ENCODE peak calls at places on chromosomes 12 and 14, in six cellular contexts. One of them, this sample, is unnamed.

GRCh38 chr14:32950584-32950983 is 11.9 kb downstream of the NPAS3 start:
- DNase-seq in fibroblast of the aortic adventitia: no peak
- DNase-seq in AG09309: no peak
- DNase-seq in heart left ventricle: no peak
- DNase-seq in lower leg skin: no peak
- DNase-seq in lower lobe of right lung: no peak
- DNase-seq in this sample: peak; percentile 54

GRCh38 chr12:72307229-72307628 is 35.1 kb downstream of the TRHDE start:
- DNase-seq in fibroblast of the aortic adventitia: no peak
- DNase-seq in AG09309: no peak
- DNase-seq in heart left ventricle: no peak
- DNase-seq in lower leg skin: no peak
- DNase-seq in lower lobe of right lung: no peak
- DNase-seq in this sample: no peak

GRCh38 chr12:131456301-131457027 is 254.4 kb upstream of the SFSWAP start:
- DNase-seq in fibroblast of the aortic adventitia: no peak
- DNase-seq in AG09309: no peak
- DNase-seq in heart left ventricle: no peak
- DNase-seq in lower leg skin: no peak
- DNase-seq in lower lobe of right lung: no peak
- DNase-seq in this sample: no peak

GRCh38 chr12:53217049-53217929 is 10.2 kb upstream of the ITGB7 start:
- DNase-seq in fibroblast of the aortic adventitia: peak; percentile 44
- DNase-seq in AG09309: no peak
- DNase-seq in heart left ventricle: no peak
- DNase-seq in lower leg skin: no peak
- DNase-seq in lower lobe of right lung: peak; percentile 73
- DNase-seq in this sample: no peak

GRCh38 chr12:56914256-56914655 is 20.0 kb downstream of the SDR9C7 start:
- DNase-seq in fibroblast of the aortic adventitia: no peak
- DNase-seq in AG09309: no peak
- DNase-seq in heart left ventricle: no peak
- DNase-seq in lower leg skin: no peak
- DNase-seq in lower lobe of right lung: no peak
- DNase-seq in this sample: no peak

GRCh38 chr12:52120951-52121847 is 41.7 kb downstream of the SMIM41 start:
- DNase-seq in fibroblast of the aortic adventitia: no peak
- DNase-seq in AG09309: no peak
- DNase-seq in heart left ventricle: no peak
- DNase-seq in lower leg skin: no peak
- DNase-seq in lower lobe of right lung: no peak
- DNase-seq in this sample: no peak

GRCh38 chr12:119713551-119714031 is 45.7 kb downstream of the PRKAB1 start:
- DNase-seq in fibroblast of the aortic adventitia: no peak
- DNase-seq in AG09309: no peak
- DNase-seq in heart left ventricle: no peak
- DNase-seq in lower leg skin: no peak
- DNase-seq in lower lobe of right lung: peak; percentile 73
- DNase-seq in this sample: no peak

GRCh38 chr12:89138048-89138852 is 214.1 kb downstream of the DUSP6 start:
- DNase-seq in fibroblast of the aortic adventitia: peak; percentile 22
- DNase-seq in AG09309: no peak
- DNase-seq in heart left ventricle: no peak
- DNase-seq in lower leg skin: no peak
- DNase-seq in lower lobe of right lung: no peak
- DNase-seq in this sample: peak; percentile 17

GRCh38 chr14:99192823-99193222 is 79.2 kb downstream of the BCL11B start:
- DNase-seq in fibroblast of the aortic adventitia: no peak
- DNase-seq in AG09309: no peak
- DNase-seq in heart left ventricle: no peak
- DNase-seq in lower leg skin: no peak
- DNase-seq in lower lobe of right lung: no peak
- DNase-seq in this sample: no peak

GRCh38 chr12:31362115-31362758 is 36.3 kb upstream of the SINHCAF start:
- DNase-seq in fibroblast of the aortic adventitia: no peak
- DNase-seq in AG09309: no peak
- DNase-seq in heart left ventricle: no peak
- DNase-seq in lower leg skin: no peak
- DNase-seq in lower lobe of right lung: no peak
- DNase-seq in this sample: no peak

GRCh38 chr12:71848212-71848611 is 8.7 kb downstream of the TBC1D15 start:
- DNase-seq in fibroblast of the aortic adventitia: no peak
- DNase-seq in AG09309: no peak
- DNase-seq in heart left ventricle: no peak
- DNase-seq in lower leg skin: no peak
- DNase-seq in lower lobe of right lung: no peak
- DNase-seq in this sample: no peak

GRCh38 chr12:85253823-85254222 is 26.2 kb upstream of the ALX1 start:
- DNase-seq in fibroblast of the aortic adventitia: no peak
- DNase-seq in AG09309: no peak
- DNase-seq in heart left ventricle: no peak
- DNase-seq in lower leg skin: no peak
- DNase-seq in lower lobe of right lung: no peak
- DNase-seq in this sample: no peak

GRCh38 chr12:2722806-2723205 is 72.0 kb upstream of the FKBP4 start:
- DNase-seq in fibroblast of the aortic adventitia: peak; percentile 26
- DNase-seq in AG09309: no peak
- DNase-seq in heart left ventricle: no peak
- DNase-seq in lower leg skin: no peak
- DNase-seq in lower lobe of right lung: no peak
- DNase-seq in this sample: no peak

GRCh38 chr12:10027311-10028099 is 3.0 kb upstream of the CLEC9A start:
- DNase-seq in fibroblast of the aortic adventitia: no peak
- DNase-seq in AG09309: peak; percentile 60
- DNase-seq in heart left ventricle: no peak
- DNase-seq in lower leg skin: no peak
- DNase-seq in lower lobe of right lung: no peak
- DNase-seq in this sample: no peak

GRCh38 chr14:56004807-56005579 is 113.2 kb upstream of the PELI2 start:
- DNase-seq in fibroblast of the aortic adventitia: peak; percentile 74
- DNase-seq in AG09309: peak; percentile 67
- DNase-seq in heart left ventricle: peak; percentile 34
- DNase-seq in lower leg skin: no peak
- DNase-seq in lower lobe of right lung: peak; percentile 52
- DNase-seq in this sample: peak; percentile 85

GRCh38 chr14:100864960-100865681 is 38.4 kb downstream of the RTL1 start:
- DNase-seq in fibroblast of the aortic adventitia: peak; percentile 53
- DNase-seq in AG09309: no peak
- DNase-seq in heart left ventricle: peak; percentile 15
- DNase-seq in lower leg skin: no peak
- DNase-seq in lower lobe of right lung: peak; percentile 15
- DNase-seq in this sample: no peak

GRCh38 chr12:94725375-94726168 is 75.2 kb upstream of the TMCC3 start:
- DNase-seq in fibroblast of the aortic adventitia: peak; percentile 49
- DNase-seq in AG09309: peak; percentile 18
- DNase-seq in heart left ventricle: no peak
- DNase-seq in lower leg skin: peak; percentile 44
- DNase-seq in lower lobe of right lung: no peak
- DNase-seq in this sample: peak; percentile 34

GRCh38 chr12:99079811-99080210 is 434.7 kb downstream of the APAF1 start:
- DNase-seq in fibroblast of the aortic adventitia: no peak
- DNase-seq in AG09309: no peak
- DNase-seq in heart left ventricle: no peak
- DNase-seq in lower leg skin: no peak
- DNase-seq in lower lobe of right lung: no peak
- DNase-seq in this sample: no peak

GRCh38 chr14:104528496-104528895 is 51.1 kb upstream of the C14orf180 start:
- DNase-seq in fibroblast of the aortic adventitia: no peak
- DNase-seq in AG09309: no peak
- DNase-seq in heart left ventricle: no peak
- DNase-seq in lower leg skin: no peak
- DNase-seq in lower lobe of right lung: peak; percentile 2
- DNase-seq in this sample: no peak

GRCh38 chr12:121894633-121895032 is 6.0 kb downstream of the PSMD9 start:
- DNase-seq in fibroblast of the aortic adventitia: peak; percentile 68
- DNase-seq in AG09309: no peak
- DNase-seq in heart left ventricle: no peak
- DNase-seq in lower leg skin: no peak
- DNase-seq in lower lobe of right lung: no peak
- DNase-seq in this sample: peak; percentile 52

GRCh38 chr12:125330645-125331341 is 265.6 kb downstream of the AACS start:
- DNase-seq in fibroblast of the aortic adventitia: peak; percentile 26
- DNase-seq in AG09309: no peak
- DNase-seq in heart left ventricle: peak; percentile 57
- DNase-seq in lower leg skin: peak; percentile 18
- DNase-seq in lower lobe of right lung: peak; percentile 58
- DNase-seq in this sample: peak; percentile 34

GRCh38 chr12:48999371-49000131 is at the start of gene DDN:
- DNase-seq in fibroblast of the aortic adventitia: no peak
- DNase-seq in AG09309: no peak
- DNase-seq in heart left ventricle: peak; percentile 71
- DNase-seq in lower leg skin: no peak
- DNase-seq in lower lobe of right lung: peak; percentile 59
- DNase-seq in this sample: peak; percentile 47

GRCh38 chr12:113190761-113191160 is 5.2 kb downstream of the RITA1 start:
- DNase-seq in fibroblast of the aortic adventitia: peak; percentile 30
- DNase-seq in AG09309: no peak
- DNase-seq in heart left ventricle: no peak
- DNase-seq in lower leg skin: no peak
- DNase-seq in lower lobe of right lung: no peak
- DNase-seq in this sample: peak; percentile 16

GRCh38 chr12:106345739-106346138 is 11.8 kb upstream of the POLR3B start:
- DNase-seq in fibroblast of the aortic adventitia: peak; percentile 49
- DNase-seq in AG09309: no peak
- DNase-seq in heart left ventricle: peak; percentile 59
- DNase-seq in lower leg skin: peak; percentile 27
- DNase-seq in lower lobe of right lung: no peak
- DNase-seq in this sample: peak; percentile 68

GRCh38 chr14:32430326-32430725 is 101.2 kb downstream of the AKAP6 start:
- DNase-seq in fibroblast of the aortic adventitia: peak; percentile 52
- DNase-seq in AG09309: no peak
- DNase-seq in heart left ventricle: no peak
- DNase-seq in lower leg skin: no peak
- DNase-seq in lower lobe of right lung: no peak
- DNase-seq in this sample: peak; percentile 90

GRCh38 chr12:3747543-3747942 is 5.4 kb downstream of the CRACR2A start:
- DNase-seq in fibroblast of the aortic adventitia: no peak
- DNase-seq in AG09309: no peak
- DNase-seq in heart left ventricle: no peak
- DNase-seq in lower leg skin: no peak
- DNase-seq in lower lobe of right lung: no peak
- DNase-seq in this sample: no peak
- H3K4me3 ChIP-seq in fibroblast of the aortic adventitia: no peak overlapping the region
- H3K4me3 ChIP-seq in AG09309: no peak overlapping the region
- H3K4me3 ChIP-seq in heart left ventricle: no peak overlapping the region
- H3K4me3 ChIP-seq in lower leg skin: no peak overlapping the region
- H3K4me3 ChIP-seq in lower lobe of right lung: no peak overlapping the region
- H3K4me3 ChIP-seq in this sample: no peak overlapping the region

GRCh38 chr14:39318574-39318973 is 84.9 kb downstream of the MIA2 start:
- DNase-seq in fibroblast of the aortic adventitia: no peak
- DNase-seq in AG09309: no peak
- DNase-seq in heart left ventricle: no peak
- DNase-seq in lower leg skin: no peak
- DNase-seq in lower lobe of right lung: no peak
- DNase-seq in this sample: no peak
- TF ChIP-seq CTCF in fibroblast of the aortic adventitia: no peak
- TF ChIP-seq CTCF in AG09309: no peak
- TF ChIP-seq CTCF in heart left ventricle: no peak
- TF ChIP-seq CTCF in lower leg skin: no peak
- TF ChIP-seq CTCF in lower lobe of right lung: no peak
- TF ChIP-seq CTCF in this sample: no peak

DNA sequence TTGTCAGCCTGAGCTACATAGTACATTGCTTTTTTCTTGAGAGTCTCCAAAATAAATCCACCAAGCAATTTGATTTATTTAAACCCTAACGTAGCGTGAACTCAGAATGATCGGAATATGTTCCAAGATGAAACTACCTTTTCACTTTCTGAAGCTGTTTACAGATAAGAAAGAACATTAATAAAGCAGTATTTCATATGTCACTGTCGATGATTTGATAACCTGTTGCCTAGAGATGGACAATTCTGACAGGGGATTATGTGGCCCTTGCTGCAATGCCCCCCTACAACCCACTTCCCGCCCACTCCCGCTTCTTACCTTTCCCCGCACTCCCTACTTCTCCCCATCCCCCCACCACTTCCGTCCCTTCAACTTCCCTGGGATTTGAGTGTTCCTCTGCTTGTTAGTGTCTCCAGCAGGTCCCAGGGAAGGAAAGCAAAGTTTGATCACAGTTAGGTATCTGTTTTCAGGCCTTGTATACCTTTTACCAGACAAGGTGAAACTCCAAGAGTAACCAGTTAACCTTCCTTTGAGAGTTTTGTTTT is 229.2 kb upstream of the HMGA2 start:
- DNase-seq in fibroblast of the aortic adventitia: no peak
- DNase-seq in AG09309: no peak
- DNase-seq in heart left ventricle: no peak
- DNase-seq in lower leg skin: no peak
- DNase-seq in lower lobe of right lung: no peak
- DNase-seq in this sample: no peak
- H3K4me3 ChIP-seq in fibroblast of the aortic adventitia: no peak overlapping the region
- H3K4me3 ChIP-seq in AG09309: no peak overlapping the region
- H3K4me3 ChIP-seq in heart left ventricle: no peak overlapping the region
- H3K4me3 ChIP-seq in lower leg skin: no peak overlapping the region
- H3K4me3 ChIP-seq in lower lobe of right lung: no peak overlapping the region
- H3K4me3 ChIP-seq in this sample: no peak overlapping the region

DNA sequence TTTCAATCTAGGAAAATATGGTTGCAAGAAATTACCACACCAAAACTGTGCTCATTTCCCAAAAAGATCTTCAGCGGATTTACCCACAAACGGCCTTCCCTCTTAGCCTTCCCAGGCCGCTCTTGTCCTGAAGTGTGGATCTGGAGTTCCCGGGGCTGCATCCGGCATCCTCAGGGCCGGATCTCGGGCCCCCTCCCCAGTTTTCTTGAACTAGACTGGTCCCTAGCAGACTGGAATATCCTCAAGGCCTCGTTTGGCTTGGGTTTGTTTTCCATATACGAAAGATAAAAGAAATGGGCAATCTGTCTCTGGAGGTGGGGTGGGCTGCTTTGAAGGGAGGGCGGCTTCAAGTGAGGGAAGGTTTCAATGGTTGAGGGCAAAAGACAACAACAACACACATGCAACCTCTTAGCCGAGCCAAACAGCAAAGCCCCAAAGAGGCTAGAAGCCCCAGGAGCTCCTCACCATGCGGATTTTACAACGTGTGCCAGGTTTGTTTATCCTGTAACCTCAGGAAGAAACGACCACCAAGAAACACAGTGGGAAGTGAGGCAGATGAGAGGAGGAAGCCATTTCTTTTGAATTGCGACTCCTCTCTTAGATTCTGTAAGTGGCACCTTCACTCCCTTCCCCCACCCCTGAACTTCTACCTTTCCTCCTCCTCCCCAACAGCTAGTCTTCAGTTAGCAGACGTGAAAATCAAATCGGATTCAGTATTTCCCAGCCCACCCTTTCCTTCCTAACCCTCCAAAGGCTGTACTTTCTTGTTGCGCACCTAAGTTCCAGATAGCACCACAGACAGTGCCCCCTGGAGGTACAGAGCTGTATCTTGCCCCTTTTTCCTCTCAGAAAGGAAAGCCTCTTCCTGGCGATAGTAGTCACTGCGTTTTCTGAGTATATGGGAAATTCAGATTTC is 2.6 kb downstream of the MYF6 start:
- DNase-seq in fibroblast of the aortic adventitia: no peak
- DNase-seq in AG09309: no peak
- DNase-seq in heart left ventricle: no peak
- DNase-seq in lower leg skin: no peak
- DNase-seq in lower lobe of right lung: no peak
- DNase-seq in this sample: no peak
- TF ChIP-seq CTCF in fibroblast of the aortic adventitia: peak; percentile 34
- TF ChIP-seq CTCF in AG09309: peak; percentile 40
- TF ChIP-seq CTCF in heart left ventricle: no peak
- TF ChIP-seq CTCF in lower leg skin: no peak
- TF ChIP-seq CTCF in lower lobe of right lung: no peak
- TF ChIP-seq CTCF in this sample: peak; percentile 35

GRCh38 chr14:88553886-88554457 is 835 bp downstream of the PTPN21 start:
- DNase-seq in fibroblast of the aortic adventitia: peak; percentile 42
- DNase-seq in AG09309: no peak
- DNase-seq in heart left ventricle: no peak
- DNase-seq in lower leg skin: no peak
- DNase-seq in lower lobe of right lung: no peak
- DNase-seq in this sample: peak; percentile 45
- H3K4me3 ChIP-seq in fibroblast of the aortic adventitia: peak overlapping the region; percentile 76
- H3K4me3 ChIP-seq in AG09309: peak overlapping the region; percentile 64
- H3K4me3 ChIP-seq in heart left ventricle: peak overlapping the region; percentile 61
- H3K4me3 ChIP-seq in lower leg skin: peak overlapping the region; percentile 76
- H3K4me3 ChIP-seq in lower lobe of right lung: peak overlapping the region; percentile 76
- H3K4me3 ChIP-seq in this sample: peak overlapping the region; percentile 79